ENCODE peak calls at places on chromosomes 11 and 22, in ten cellular contexts. One of them, this sample, is unnamed. For H3K4me1, the result is how much of the 10 kb centered on the place peaks cover.

GRCh38 chr11:111913997-111914396 is 1.5 kb downstream of the HSPB2 start:
- DNase-seq in right atrium auricular region: no peak
- DNase-seq in keratinocyte: no peak
- DNase-seq in body of pancreas: peak
- DNase-seq in uterus: peak
- DNase-seq in A549: no peak
- DNase-seq in heart left ventricle: peak
- DNase-seq in OCI-LY7: no peak
- DNase-seq in PC-9: no peak
- DNase-seq in breast epithelium: no peak
- DNase-seq in this sample: peak

GRCh38 chr11:34492806-34493414 is 20.7 kb downstream of the ELF5 start:
- DNase-seq in body of pancreas: peak
- DNase-seq in breast epithelium: no peak
- DNase-seq in PC-9: peak
- DNase-seq in OCI-LY7: peak
- DNase-seq in A549: peak
- DNase-seq in right atrium auricular region: peak
- DNase-seq in keratinocyte: no peak
- DNase-seq in heart left ventricle: peak
- DNase-seq in uterus: peak
- DNase-seq in this sample: no peak

GRCh38 chr11:125036933-125037332 is 26.2 kb upstream of the SLC37A2 start:
- DNase-seq in PC-9: peak
- DNase-seq in keratinocyte: no peak
- DNase-seq in heart left ventricle: no peak
- DNase-seq in body of pancreas: no peak
- DNase-seq in A549: no peak
- DNase-seq in right atrium auricular region: no peak
- DNase-seq in uterus: no peak
- DNase-seq in OCI-LY7: no peak
- DNase-seq in breast epithelium: no peak
- DNase-seq in this sample: no peak

GRCh38 chr11:56152333-56152732 is 7.8 kb downstream of the OR8K5 start:
- DNase-seq in OCI-LY7: no peak
- DNase-seq in breast epithelium: no peak
- DNase-seq in heart left ventricle: no peak
- DNase-seq in right atrium auricular region: no peak
- DNase-seq in uterus: no peak
- DNase-seq in keratinocyte: no peak
- DNase-seq in body of pancreas: no peak
- DNase-seq in PC-9: no peak
- DNase-seq in A549: no peak
- DNase-seq in this sample: no peak

GRCh38 chr11:125338886-125339811 is 156.9 kb downstream of the FEZ1 start:
- DNase-seq in breast epithelium: no peak
- DNase-seq in OCI-LY7: no peak
- DNase-seq in heart left ventricle: peak
- DNase-seq in keratinocyte: no peak
- DNase-seq in A549: no peak
- DNase-seq in uterus: peak
- DNase-seq in right atrium auricular region: no peak
- DNase-seq in body of pancreas: no peak
- DNase-seq in PC-9: no peak
- DNase-seq in this sample: no peak

GRCh38 chr11:69383372-69383771 is 89.4 kb downstream of the MYEOV start:
- DNase-seq in right atrium auricular region: no peak
- DNase-seq in uterus: no peak
- DNase-seq in heart left ventricle: no peak
- DNase-seq in A549: no peak
- DNase-seq in body of pancreas: no peak
- DNase-seq in PC-9: no peak
- DNase-seq in OCI-LY7: no peak
- DNase-seq in keratinocyte: no peak
- DNase-seq in breast epithelium: peak
- DNase-seq in this sample: no peak

GRCh38 chr11:19110290-19110689 is 6.7 kb upstream of the ZDHHC13 start:
- DNase-seq in keratinocyte: no peak
- DNase-seq in uterus: no peak
- DNase-seq in body of pancreas: peak
- DNase-seq in breast epithelium: no peak
- DNase-seq in right atrium auricular region: no peak
- DNase-seq in OCI-LY7: no peak
- DNase-seq in heart left ventricle: peak
- DNase-seq in PC-9: no peak
- DNase-seq in A549: no peak
- DNase-seq in this sample: no peak

GRCh38 chr11:130478881-130479280 is 30.4 kb downstream of the ADAMTS15 start:
- DNase-seq in breast epithelium: no peak
- DNase-seq in uterus: no peak
- DNase-seq in body of pancreas: no peak
- DNase-seq in PC-9: no peak
- DNase-seq in A549: no peak
- DNase-seq in heart left ventricle: peak
- DNase-seq in OCI-LY7: no peak
- DNase-seq in keratinocyte: no peak
- DNase-seq in right atrium auricular region: no peak
- DNase-seq in this sample: no peak

GRCh38 chr11:45654741-45655283 is 10.6 kb downstream of the CHST1 start:
- DNase-seq in heart left ventricle: no peak
- DNase-seq in breast epithelium: no peak
- DNase-seq in keratinocyte: no peak
- DNase-seq in right atrium auricular region: no peak
- DNase-seq in uterus: no peak
- DNase-seq in body of pancreas: no peak
- DNase-seq in OCI-LY7: no peak
- DNase-seq in PC-9: no peak
- DNase-seq in A549: no peak
- DNase-seq in this sample: no peak

GRCh38 chr22:44590291-44590690 is 92.3 kb upstream of the RTL6 start:
- DNase-seq in OCI-LY7: no peak
- DNase-seq in A549: no peak
- DNase-seq in keratinocyte: no peak
- DNase-seq in heart left ventricle: no peak
- DNase-seq in breast epithelium: no peak
- DNase-seq in body of pancreas: no peak
- DNase-seq in PC-9: no peak
- DNase-seq in right atrium auricular region: no peak
- DNase-seq in uterus: no peak
- DNase-seq in this sample: no peak

GRCh38 chr11:29534831-29535230 is 482.0 kb downstream of the KCNA4 start:
- DNase-seq in A549: no peak
- DNase-seq in OCI-LY7: no peak
- DNase-seq in uterus: no peak
- DNase-seq in keratinocyte: no peak
- DNase-seq in heart left ventricle: no peak
- DNase-seq in PC-9: no peak
- DNase-seq in right atrium auricular region: no peak
- DNase-seq in breast epithelium: no peak
- DNase-seq in body of pancreas: no peak
- DNase-seq in this sample: no peak

GRCh38 chr11:22928207-22928917 is 68.1 kb upstream of the CCDC179 start:
- DNase-seq in uterus: no peak
- DNase-seq in A549: no peak
- DNase-seq in keratinocyte: no peak
- DNase-seq in breast epithelium: no peak
- DNase-seq in PC-9: no peak
- DNase-seq in heart left ventricle: no peak
- DNase-seq in body of pancreas: no peak
- DNase-seq in OCI-LY7: no peak
- DNase-seq in right atrium auricular region: no peak
- DNase-seq in this sample: no peak

GRCh38 chr11:44589301-44589700 is 23.8 kb downstream of the CD82 start:
- DNase-seq in uterus: no peak
- DNase-seq in PC-9: no peak
- DNase-seq in OCI-LY7: no peak
- DNase-seq in breast epithelium: no peak
- DNase-seq in heart left ventricle: no peak
- DNase-seq in body of pancreas: no peak
- DNase-seq in right atrium auricular region: no peak
- DNase-seq in A549: no peak
- DNase-seq in keratinocyte: no peak
- DNase-seq in this sample: no peak

GRCh38 chr22:37998543-37998942 is 14.2 kb upstream of the SOX10 start:
- DNase-seq in PC-9: no peak
- DNase-seq in OCI-LY7: no peak
- DNase-seq in keratinocyte: no peak
- DNase-seq in body of pancreas: no peak
- DNase-seq in uterus: no peak
- DNase-seq in A549: no peak
- DNase-seq in heart left ventricle: no peak
- DNase-seq in breast epithelium: no peak
- DNase-seq in right atrium auricular region: no peak
- DNase-seq in this sample: no peak

GRCh38 chr11:65288706-65289536 is 25.7 kb upstream of the CDC42EP2 start:
- DNase-seq in uterus: no peak
- DNase-seq in right atrium auricular region: no peak
- DNase-seq in heart left ventricle: peak
- DNase-seq in OCI-LY7: no peak
- DNase-seq in PC-9: no peak
- DNase-seq in A549: no peak
- DNase-seq in breast epithelium: no peak
- DNase-seq in keratinocyte: no peak
- DNase-seq in body of pancreas: peak
- DNase-seq in this sample: no peak

GRCh38 chr22:43272869-43273318 is 70.3 kb downstream of the SCUBE1 start:
- DNase-seq in uterus: no peak
- DNase-seq in PC-9: no peak
- DNase-seq in OCI-LY7: no peak
- DNase-seq in right atrium auricular region: no peak
- DNase-seq in A549: no peak
- DNase-seq in heart left ventricle: peak
- DNase-seq in body of pancreas: no peak
- DNase-seq in keratinocyte: no peak
- DNase-seq in breast epithelium: no peak
- DNase-seq in this sample: no peak

DNA sequence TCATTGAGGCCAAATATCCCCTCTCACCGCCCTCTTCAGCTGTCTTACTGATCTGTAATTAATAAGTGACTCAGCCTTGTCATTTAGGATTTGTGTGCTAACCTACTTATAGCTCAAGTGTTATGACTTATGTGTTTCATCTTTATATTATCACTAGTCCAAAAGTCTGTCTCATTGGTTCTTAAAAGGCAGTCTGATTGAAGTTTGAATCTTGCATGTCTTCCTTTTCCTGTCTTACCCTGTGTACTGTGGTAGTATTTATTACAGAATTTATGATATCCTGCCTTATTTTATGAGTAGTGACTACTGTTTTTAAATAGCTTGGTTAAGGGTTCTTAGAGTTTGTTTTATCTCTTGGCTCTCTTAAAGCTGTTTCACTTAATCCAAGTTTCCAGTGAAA is 6.3 kb downstream of the DEPDC7 start:
- DNase-seq in keratinocyte: no peak
- DNase-seq in OCI-LY7: no peak
- DNase-seq in heart left ventricle: no peak
- DNase-seq in breast epithelium: no peak
- DNase-seq in uterus: no peak
- DNase-seq in A549: no peak
- DNase-seq in PC-9: no peak
- DNase-seq in right atrium auricular region: no peak
- DNase-seq in body of pancreas: no peak
- DNase-seq in this sample: no peak
- H3K4me1 ChIP-seq in keratinocyte: under half
- H3K4me1 ChIP-seq in OCI-LY7: under half
- H3K4me1 ChIP-seq in heart left ventricle: under half
- H3K4me1 ChIP-seq in breast epithelium: under half
- H3K4me1 ChIP-seq in uterus: under half
- H3K4me1 ChIP-seq in A549: under half
- H3K4me1 ChIP-seq in PC-9: under half
- H3K4me1 ChIP-seq in right atrium auricular region: under half
- H3K4me1 ChIP-seq in body of pancreas: under half
- H3K4me1 ChIP-seq in this sample: under half

DNA sequence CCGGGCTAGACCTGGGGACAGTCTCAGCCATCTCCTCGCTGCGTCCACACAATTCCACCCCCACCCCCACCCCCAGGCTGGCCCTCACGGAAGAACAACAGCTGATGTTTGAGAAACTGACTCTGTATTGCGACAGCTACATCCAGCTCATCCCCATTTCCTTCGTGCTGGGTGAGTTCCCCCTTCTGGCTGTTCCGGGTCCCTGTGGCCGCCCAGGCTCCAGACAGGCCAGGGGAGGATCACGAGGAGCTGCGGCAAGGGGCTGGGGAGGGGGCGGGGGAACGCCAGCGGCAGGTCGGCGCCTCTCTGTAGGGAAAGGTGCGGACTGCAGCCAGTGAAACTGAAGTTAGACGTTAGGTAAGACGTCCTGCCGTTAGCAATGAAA is 4.9 kb downstream of the BEST1 start:
- DNase-seq in A549: peak
- DNase-seq in PC-9: peak
- DNase-seq in body of pancreas: peak
- DNase-seq in heart left ventricle: peak
- DNase-seq in breast epithelium: no peak
- DNase-seq in OCI-LY7: no peak
- DNase-seq in right atrium auricular region: peak
- DNase-seq in keratinocyte: no peak
- DNase-seq in uterus: peak
- DNase-seq in this sample: peak
- TF ChIP-seq CTCF in A549: no peak
- TF ChIP-seq CTCF in PC-9: no peak
- TF ChIP-seq CTCF in body of pancreas: no peak
- TF ChIP-seq CTCF in heart left ventricle: no peak
- TF ChIP-seq CTCF in breast epithelium: peak
- TF ChIP-seq CTCF in OCI-LY7: no peak
- TF ChIP-seq CTCF in right atrium auricular region: no peak
- TF ChIP-seq CTCF in keratinocyte: peak
- TF ChIP-seq CTCF in uterus: peak
- TF ChIP-seq CTCF in this sample: no peak

GRCh38 chr11:128297111-128297651 is 290.2 kb downstream of the ETS1 start:
- DNase-seq in heart left ventricle: no peak
- DNase-seq in OCI-LY7: no peak
- DNase-seq in uterus: no peak
- DNase-seq in PC-9: no peak
- DNase-seq in A549: no peak
- DNase-seq in body of pancreas: no peak
- DNase-seq in keratinocyte: no peak
- DNase-seq in right atrium auricular region: no peak
- DNase-seq in breast epithelium: no peak
- DNase-seq in this sample: no peak
- H3K4me1 ChIP-seq in heart left ventricle: under half
- H3K4me1 ChIP-seq in OCI-LY7: under half
- H3K4me1 ChIP-seq in uterus: under half
- H3K4me1 ChIP-seq in PC-9: under half
- H3K4me1 ChIP-seq in A549: under half
- H3K4me1 ChIP-seq in body of pancreas: under half
- H3K4me1 ChIP-seq in keratinocyte: under half
- H3K4me1 ChIP-seq in right atrium auricular region: under half
- H3K4me1 ChIP-seq in breast epithelium: under half
- H3K4me1 ChIP-seq in this sample: under half

DNA sequence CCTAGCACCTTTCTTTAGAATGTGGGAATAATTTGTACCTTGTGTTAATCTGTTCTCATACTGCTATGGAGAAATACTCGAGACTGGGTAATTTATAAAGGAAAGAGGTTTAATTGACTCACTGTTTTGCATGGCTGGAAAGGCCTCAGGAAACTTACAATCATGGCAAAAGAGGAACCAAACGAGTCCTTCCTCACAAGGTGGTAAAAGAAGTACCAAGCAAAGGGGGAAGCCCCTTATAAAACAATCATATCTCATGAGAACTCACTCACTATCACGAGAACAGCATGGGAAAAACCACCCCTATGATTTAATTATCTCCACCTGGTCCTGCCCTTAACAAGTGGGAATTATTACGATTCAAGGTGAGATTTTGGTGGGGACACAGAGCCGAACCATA is 127.1 kb upstream of the ANO3 start:
- DNase-seq in A549: no peak
- DNase-seq in keratinocyte: no peak
- DNase-seq in OCI-LY7: no peak
- DNase-seq in PC-9: no peak
- DNase-seq in heart left ventricle: no peak
- DNase-seq in body of pancreas: no peak
- DNase-seq in breast epithelium: no peak
- DNase-seq in uterus: no peak
- DNase-seq in right atrium auricular region: no peak
- DNase-seq in this sample: no peak
- TF ChIP-seq CTCF in A549: no peak
- TF ChIP-seq CTCF in keratinocyte: no peak
- TF ChIP-seq CTCF in OCI-LY7: no peak
- TF ChIP-seq CTCF in PC-9: no peak
- TF ChIP-seq CTCF in heart left ventricle: no peak
- TF ChIP-seq CTCF in body of pancreas: no peak
- TF ChIP-seq CTCF in breast epithelium: no peak
- TF ChIP-seq CTCF in uterus: no peak
- TF ChIP-seq CTCF in right atrium auricular region: no peak
- TF ChIP-seq CTCF in this sample: no peak